ENCODE peak calls at places on chromosomes 6 and 20, in four cellular contexts. One of them, this sample, is unnamed.

GRCh38 chr6:38775870-38776269 is 60.8 kb downstream of the DNAH8 start:
- DNase-seq in IMR-90: peak
- DNase-seq in HCT116: no peak
- DNase-seq in CD8-positive, alpha-beta T cell: no peak
- DNase-seq in this sample: peak

GRCh38 chr6:29319931-29320330 is 18.4 kb downstream of the OR14J1 start:
- DNase-seq in CD8-positive, alpha-beta T cell: no peak
- DNase-seq in IMR-90: no peak
- DNase-seq in HCT116: no peak
- DNase-seq in this sample: no peak

GRCh38 chr6:26607434-26608230 is 10.9 kb downstream of the ABT1 start:
- DNase-seq in HCT116: peak
- DNase-seq in IMR-90: peak
- DNase-seq in CD8-positive, alpha-beta T cell: peak
- DNase-seq in this sample: peak

GRCh38 chr6:137709424-137710281 is 157.4 kb upstream of the TNFAIP3 start:
- DNase-seq in HCT116: no peak
- DNase-seq in CD8-positive, alpha-beta T cell: no peak
- DNase-seq in IMR-90: peak
- DNase-seq in this sample: no peak

GRCh38 chr20:37276494-37277252 is 12.8 kb upstream of the MANBAL start:
- DNase-seq in HCT116: no peak
- DNase-seq in IMR-90: peak
- DNase-seq in CD8-positive, alpha-beta T cell: no peak
- DNase-seq in this sample: peak

GRCh38 chr6:41901882-41902519 is 6.8 kb upstream of the USP49 start:
- DNase-seq in IMR-90: peak
- DNase-seq in HCT116: no peak
- DNase-seq in CD8-positive, alpha-beta T cell: peak
- DNase-seq in this sample: peak

GRCh38 chr6:149445095-149445466 is 39.7 kb downstream of the ZC3H12D start:
- DNase-seq in IMR-90: no peak
- DNase-seq in CD8-positive, alpha-beta T cell: no peak
- DNase-seq in HCT116: no peak
- DNase-seq in this sample: no peak

GRCh38 chr6:139982652-139983051 is 608.2 kb upstream of the CITED2 start:
- DNase-seq in CD8-positive, alpha-beta T cell: no peak
- DNase-seq in HCT116: no peak
- DNase-seq in IMR-90: peak
- DNase-seq in this sample: peak

GRCh38 chr6:437042-437402 is 45.5 kb downstream of the IRF4 start:
- DNase-seq in IMR-90: peak
- DNase-seq in CD8-positive, alpha-beta T cell: no peak
- DNase-seq in HCT116: no peak
- DNase-seq in this sample: no peak

GRCh38 chr6:39835856-39836442 is 43.8 kb downstream of the DAAM2 start:
- DNase-seq in IMR-90: peak
- DNase-seq in CD8-positive, alpha-beta T cell: no peak
- DNase-seq in HCT116: no peak
- DNase-seq in this sample: peak

GRCh38 chr6:13711384-13711725 is 280 bp downstream of the RANBP9 start:
- DNase-seq in HCT116: no peak
- DNase-seq in IMR-90: no peak
- DNase-seq in CD8-positive, alpha-beta T cell: peak
- DNase-seq in this sample: no peak

GRCh38 chr6:19210849-19211590 is 626.1 kb upstream of the ID4 start:
- DNase-seq in CD8-positive, alpha-beta T cell: no peak
- DNase-seq in IMR-90: no peak
- DNase-seq in HCT116: no peak
- DNase-seq in this sample: no peak

GRCh38 chr6:13273931-13274706 is 54.2 kb downstream of the TBC1D7 start:
- DNase-seq in HCT116: no peak
- DNase-seq in IMR-90: no peak
- DNase-seq in CD8-positive, alpha-beta T cell: peak
- DNase-seq in this sample: no peak

GRCh38 chr6:70413829-70414494 is 654 bp downstream of the FAM135A start:
- DNase-seq in CD8-positive, alpha-beta T cell: no peak
- DNase-seq in HCT116: no peak
- DNase-seq in IMR-90: no peak
- DNase-seq in this sample: peak

GRCh38 chr6:35552285-35552917 is 39.7 kb upstream of the TULP1 start:
- DNase-seq in IMR-90: peak
- DNase-seq in CD8-positive, alpha-beta T cell: peak
- DNase-seq in HCT116: peak
- DNase-seq in this sample: peak

GRCh38 chr6:36625161-36625919 is 31.2 kb downstream of the SRSF3 start:
- DNase-seq in CD8-positive, alpha-beta T cell: no peak
- DNase-seq in IMR-90: peak
- DNase-seq in HCT116: no peak
- DNase-seq in this sample: peak

GRCh38 chr20:38725458-38725958 is 1.2 kb downstream of the SLC32A1 start:
- DNase-seq in HCT116: no peak
- DNase-seq in CD8-positive, alpha-beta T cell: no peak
- DNase-seq in IMR-90: no peak
- DNase-seq in this sample: no peak
- H3K4me3 ChIP-seq in HCT116: no peak
- H3K4me3 ChIP-seq in CD8-positive, alpha-beta T cell: no peak
- H3K4me3 ChIP-seq in IMR-90: no peak
- H3K4me3 ChIP-seq in this sample: no peak

GRCh38 chr20:50992733-50993457 is 30.0 kb downstream of the KCNG1 start:
- DNase-seq in CD8-positive, alpha-beta T cell: peak
- DNase-seq in HCT116: peak
- DNase-seq in IMR-90: peak
- DNase-seq in this sample: peak
- TF ChIP-seq CTCF in CD8-positive, alpha-beta T cell: peak
- TF ChIP-seq CTCF in HCT116: peak
- TF ChIP-seq CTCF in IMR-90: peak
- TF ChIP-seq CTCF in this sample: peak

GRCh38 chr6:30591008-30591407 is 19.8 kb downstream of the ABCF1 start:
- DNase-seq in CD8-positive, alpha-beta T cell: no peak
- DNase-seq in HCT116: no peak
- DNase-seq in IMR-90: peak
- DNase-seq in this sample: peak
- H3K4me3 ChIP-seq in CD8-positive, alpha-beta T cell: no peak
- H3K4me3 ChIP-seq in HCT116: no peak
- H3K4me3 ChIP-seq in IMR-90: no peak
- H3K4me3 ChIP-seq in this sample: no peak

DNA sequence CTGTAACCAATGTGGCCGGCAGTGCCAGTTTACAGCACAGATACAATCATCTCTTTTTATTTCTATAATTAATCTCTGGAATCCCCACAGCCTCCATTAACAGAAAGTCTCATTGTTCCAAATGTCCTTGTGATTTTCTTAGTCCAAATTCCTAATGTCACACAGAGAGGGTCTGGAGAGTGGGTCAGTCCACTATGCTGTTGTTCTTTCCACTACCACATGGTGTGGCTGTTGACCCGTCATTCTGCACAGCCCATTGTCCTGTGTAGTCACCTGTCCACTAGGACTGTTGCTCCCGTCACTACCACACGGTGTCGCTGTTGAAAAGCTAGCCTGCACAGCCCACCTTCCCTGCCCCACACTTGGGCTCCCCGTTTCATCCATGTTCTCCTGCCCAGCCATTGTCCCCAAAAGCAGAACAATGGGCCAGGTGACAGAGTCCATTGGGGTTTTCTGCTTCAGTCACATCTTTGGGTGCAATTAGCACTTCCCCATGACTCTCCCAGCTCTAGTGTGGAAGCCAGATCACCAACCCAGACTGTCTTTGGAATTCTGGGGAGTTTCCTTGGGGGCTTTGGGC is 8.6 kb upstream of the LBP start:
- DNase-seq in IMR-90: no peak
- DNase-seq in HCT116: peak
- DNase-seq in CD8-positive, alpha-beta T cell: no peak
- DNase-seq in this sample: peak
- TF ChIP-seq CTCF in IMR-90: peak
- TF ChIP-seq CTCF in HCT116: peak
- TF ChIP-seq CTCF in CD8-positive, alpha-beta T cell: no peak
- TF ChIP-seq CTCF in this sample: peak